ENCODE peak calls at places on chromosome 1, in four cellular contexts. W, F, Q and V are unnamed samples.

GRCh38 chr1:58905628-58906256 is 121.9 kb upstream of the JUN start:
- DNase-seq in W (no peak), F (no peak), Q (no peak), V (peak; percentile 52)

GRCh38 chr1:30046751-30047150 is 676.6 kb downstream of the MATN1 start:
- DNase-seq in W (no peak), F (no peak), Q (no peak), V (no peak)

GRCh38 chr1:205939690-205940330 is 3.4 kb downstream of the SLC26A9 start:
- DNase-seq in W (peak; percentile 71), F (peak; percentile 80), Q (no peak), V (peak; percentile 34)

GRCh38 chr1:11364170-11364569 is 91.2 kb downstream of the UBIAD1 start:
- DNase-seq in W (peak; percentile 66), F (no peak), Q (no peak), V (no peak)

GRCh38 chr1:64343105-64343960 is 126.6 kb upstream of the CACHD1 start:
- DNase-seq in W (no peak), F (peak; percentile 44), Q (no peak), V (no peak)

GRCh38 chr1:147072371-147073061 is 99.8 kb downstream of the PRKAB2 start:
- DNase-seq in W (no peak), F (no peak), Q (no peak), V (no peak)

GRCh38 chr1:94688646-94689045 is 131.5 kb upstream of the SLC44A3 start:
- DNase-seq in W (no peak), F (no peak), Q (no peak), V (no peak)

GRCh38 chr1:173099166-173099565 is 48.4 kb upstream of the TNFSF18 start:
- DNase-seq in W (no peak), F (no peak), Q (no peak), V (no peak)

GRCh38 chr1:222284466-222284865 is 263.4 kb downstream of the HHIPL2 start:
- DNase-seq in W (no peak), F (no peak), Q (no peak), V (no peak)

GRCh38 chr1:160548960-160549664 is 26.1 kb upstream of the SLAMF6 start:
- DNase-seq in W (peak; percentile 31), F (no peak), Q (peak; percentile 91), V (no peak)
- TF ChIP-seq FOXK2 in W (no peak), F (no peak), Q (no peak), V (no peak)

GRCh38 chr1:91026320-91026719 is 4.5 kb upstream of the ZNF644 start:
- DNase-seq in W (no peak), F (no peak), Q (no peak), V (peak; percentile 74)
- TF ChIP-seq FOXK2 in W (no peak), F (no peak), Q (no peak), V (no peak)

GRCh38 chr1:217333939-217334338 is 297.0 kb downstream of the GPATCH2 start:
- DNase-seq in W (peak; percentile 32), F (peak; percentile 78), Q (no peak), V (peak; percentile 10)
- TF ChIP-seq FOXK2 in W (no peak), F (no peak), Q (no peak), V (no peak)

DNA sequence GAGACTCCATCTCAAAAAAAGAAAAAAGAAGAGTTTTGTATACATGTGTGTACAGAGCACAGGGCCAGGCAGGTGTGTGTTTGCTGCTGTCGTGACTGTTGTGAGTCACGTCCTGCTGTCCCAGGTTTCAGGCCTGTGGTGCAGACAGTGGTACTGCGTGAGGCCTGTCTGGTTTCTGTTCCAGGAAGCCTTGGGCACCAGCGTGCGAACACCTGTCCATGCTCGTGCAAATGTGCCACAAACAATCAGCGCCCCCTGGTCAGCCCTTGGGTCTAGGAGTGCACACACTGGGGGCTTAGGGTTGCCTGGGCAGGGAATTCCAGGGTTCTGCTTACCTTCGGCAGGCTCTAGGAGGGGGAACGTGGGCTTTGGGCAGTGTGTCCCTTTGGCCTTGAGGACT is 16.9 kb downstream of the GPR157 start:
- DNase-seq in W (no peak), F (no peak), Q (no peak), V (peak; percentile 27)
- TF ChIP-seq FOXK2 in W (no peak), F (no peak), Q (no peak), V (no peak)

GRCh38 chr1:245516178-245516829 is 361.5 kb downstream of the KIF26B start:
- DNase-seq in W (no peak), F (no peak), Q (no peak), V (peak; percentile 22)

GRCh38 chr1:245512181-245512888 is 357.6 kb downstream of the KIF26B start:
- DNase-seq in W (no peak), F (no peak), Q (no peak), V (no peak)

GRCh38 chr1:245512980-245513578 is 358.3 kb downstream of the KIF26B start:
- DNase-seq in W (peak; percentile 55), F (peak; percentile 49), Q (no peak), V (no peak)
- TF ChIP-seq FOXK2 in W (no peak), F (no peak), Q (no peak), V (no peak)

GRCh38 chr1:25222606-25223005 is 9.7 kb downstream of the SYF2 start:
- DNase-seq in W (no peak), F (no peak), Q (no peak), V (no peak)

GRCh38 chr1:25220666-25221065 is 11.6 kb downstream of the SYF2 start:
- DNase-seq in W (no peak), F (no peak), Q (no peak), V (no peak)

GRCh38 chr1:25217598-25218232 is 14.6 kb downstream of the SYF2 start:
- DNase-seq in W (no peak), F (no peak), Q (no peak), V (no peak)

GRCh38 chr1:25219661-25220251 is 12.5 kb downstream of the SYF2 start:
- DNase-seq in W (no peak), F (no peak), Q (no peak), V (no peak)

GRCh38 chr1:25223471-25223870 is 8.8 kb downstream of the SYF2 start:
- DNase-seq in W (no peak), F (no peak), Q (no peak), V (no peak)
- TF ChIP-seq FOXK2 in W (no peak), F (no peak), Q (no peak), V (no peak)

GRCh38 chr1:26097696-26098095 is 13.9 kb upstream of the PDIK1L start:
- DNase-seq in W (no peak), F (no peak), Q (no peak), V (no peak)
- TF ChIP-seq FOXK2 in W (no peak), F (no peak), Q (no peak), V (no peak)